ENCODE peak calls at places on chromosomes 7 and 10, in four cellular contexts. S is K562, T is HCT116, E is HepG2. K is an unnamed sample.

GRCh38 chr7:104972510-104972909 is 41.5 kb upstream of the KMT2E start:
- DNase-seq in S (no peak), T (no peak), E (no peak), K (no peak)

GRCh38 chr10:114043532-114044250 is at the start of gene ADRB1:
- DNase-seq in T (peak; percentile 53), S (peak; percentile 28), E (peak; percentile 28), K (no peak)

GRCh38 chr7:11636274-11636673 is 195.7 kb downstream of the THSD7A start:
- DNase-seq in T (no peak), S (no peak), E (no peak), K (no peak)

GRCh38 chr7:112510032-112510742 is 29.4 kb downstream of the LSMEM1 start:
- DNase-seq in S (no peak), T (no peak), E (no peak), K (no peak)

GRCh38 chr7:245574-246295 is 44.2 kb upstream of the FOXL3 start:
- DNase-seq in E (no peak), T (no peak), S (no peak), K (no peak)

GRCh38 chr7:158778476-158778875 is 50.8 kb downstream of the ESYT2 start:
- DNase-seq in S (no peak), T (no peak), E (no peak), K (no peak)

GRCh38 chr7:32079530-32079929 is 9.3 kb upstream of the PDE1C start:
- DNase-seq in T (no peak), E (no peak), S (no peak), K (no peak)

GRCh38 chr7:114901771-114902170 is 20.1 kb upstream of the MDFIC start:
- DNase-seq in S (no peak), E (no peak), T (peak; percentile 85), K (no peak)

GRCh38 chr10:43024942-43025700 is 51.7 kb upstream of the RET start:
- DNase-seq in T (no peak), S (no peak), E (no peak), K (no peak)

GRCh38 chr10:26543567-26544306 is 105.6 kb downstream of the APBB1IP start:
- DNase-seq in E (no peak), S (no peak), T (no peak), K (no peak)

GRCh38 chr10:52004342-52004949 is 305.1 kb upstream of the CSTF2T start:
- DNase-seq in T (peak; percentile 22), S (peak; percentile 9), E (peak; percentile 5), K (peak; percentile 8)

GRCh38 chr10:24723386-24723787 is 300 bp downstream of the ARHGAP21 start:
- DNase-seq in T (no peak), E (no peak), S (no peak), K (no peak)

GRCh38 chr10:53899463-53899862 is 901.6 kb downstream of the PCDH15 start:
- DNase-seq in S (no peak), E (no peak), T (no peak), K (no peak)

GRCh38 chr10:105586451-105587098 is 945.5 kb downstream of the SORCS3 start:
- DNase-seq in T (no peak), S (no peak), E (no peak), K (no peak)

GRCh38 chr10:117783698-117784395 is 241.3 kb downstream of the EMX2 start:
- DNase-seq in T (no peak), E (no peak), S (no peak), K (no peak)

GRCh38 chr7:151131622-151132293 is 35.7 kb downstream of the GBX1 start:
- DNase-seq in E (no peak), T (no peak), S (no peak), K (no peak)

GRCh38 chr10:74754397-74754796 is 72.0 kb upstream of the KAT6B start:
- DNase-seq in E (no peak), T (no peak), S (no peak), K (no peak)

GRCh38 chr10:71923138-71923692 is 41.0 kb upstream of the CHST3 start:
- DNase-seq in S (no peak), T (no peak), E (no peak), K (no peak)

GRCh38 chr7:151442776-151443496 is 3.0 kb upstream of the CRYGN start:
- DNase-seq in E (no peak), T (no peak), S (no peak), K (no peak)

GRCh38 chr7:150415161-150416160 is 35.0 kb upstream of the GIMAP8 start:
- DNase-seq in E (peak; percentile 89), S (no peak), T (no peak), K (no peak)

GRCh38 chr10:125048101-125048864 is 106.4 kb downstream of the ZRANB1 start:
- DNase-seq in T (peak; percentile 88), E (peak; percentile 52), S (peak; percentile 90), K (peak; percentile 57)

GRCh38 chr7:134362587-134363483 is 46.1 kb upstream of the SLC35B4 start:
- DNase-seq in E (no peak), T (no peak), S (peak; percentile 29), K (no peak)

GRCh38 chr10:44908071-44908709 is 2.9 kb upstream of the TMEM72 start:
- DNase-seq in E (no peak), T (no peak), S (peak; percentile 24), K (no peak)

GRCh38 chr7:33669251-33669670 is 236.1 kb upstream of the BMPER start:
- DNase-seq in S (no peak), T (no peak), E (peak; percentile 70), K (no peak)

GRCh38 chr7:116355423-116355765 is 144.1 kb upstream of the CAV2 start:
- DNase-seq in S (no peak), T (no peak), E (no peak), K (no peak)

GRCh38 chr7:91772100-91772794 is 108.3 kb downstream of the MTERF1 start:
- DNase-seq in E (no peak), T (no peak), S (no peak), K (no peak)

GRCh38 chr7:73768661-73769480 is 1.2 kb downstream of the CLDN3 start:
- DNase-seq in S (no peak), E (no peak), T (no peak), K (no peak)

GRCh38 chr10:92074126-92074887 is 150.7 kb downstream of the BTAF1 start:
- DNase-seq in E (no peak), T (peak; percentile 27), S (no peak), K (no peak)

GRCh38 chr7:127107601-127108007 is 145.1 kb downstream of the GRM8 start:
- DNase-seq in T (peak; percentile 33), S (peak; percentile 81), E (peak; percentile 55), K (peak; percentile 22)

GRCh38 chr7:81150951-81151361 is 232.1 kb upstream of the SEMA3C start:
- DNase-seq in S (no peak), E (peak; percentile 25), T (no peak), K (no peak)

DNA sequence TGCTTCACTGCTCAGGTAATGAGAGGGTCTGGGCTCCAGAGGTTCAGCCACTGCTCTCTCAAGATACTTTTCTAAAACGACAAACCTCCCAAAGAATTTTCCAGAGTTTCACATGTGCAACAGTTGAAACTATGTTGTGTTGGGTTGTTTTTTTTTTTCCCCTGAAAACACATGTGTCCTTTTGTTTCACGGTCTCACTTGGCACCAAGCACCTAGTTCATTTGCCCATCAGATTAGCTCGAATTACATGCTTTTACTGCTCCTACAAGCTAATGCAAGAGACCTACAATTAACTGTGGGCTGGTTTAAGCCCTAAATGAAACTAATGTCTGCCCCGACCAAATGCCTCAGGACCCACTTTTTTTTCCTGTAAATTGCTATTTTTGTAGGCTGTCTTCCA is 313.3 kb downstream of the FGFR2 start:
- DNase-seq in E (no peak), S (no peak), T (no peak), K (no peak)
- TF ChIP-seq TCF7L2 in E (no peak), S (no peak), T (no peak), K (no peak)

GRCh38 chr10:131264110-131264788 is 47.3 kb downstream of the TCERG1L start:
- DNase-seq in S (no peak), E (no peak), T (no peak), K (no peak)
- TF ChIP-seq TCF7L2 in S (no peak), E (no peak), T (no peak), K (no peak)

DNA sequence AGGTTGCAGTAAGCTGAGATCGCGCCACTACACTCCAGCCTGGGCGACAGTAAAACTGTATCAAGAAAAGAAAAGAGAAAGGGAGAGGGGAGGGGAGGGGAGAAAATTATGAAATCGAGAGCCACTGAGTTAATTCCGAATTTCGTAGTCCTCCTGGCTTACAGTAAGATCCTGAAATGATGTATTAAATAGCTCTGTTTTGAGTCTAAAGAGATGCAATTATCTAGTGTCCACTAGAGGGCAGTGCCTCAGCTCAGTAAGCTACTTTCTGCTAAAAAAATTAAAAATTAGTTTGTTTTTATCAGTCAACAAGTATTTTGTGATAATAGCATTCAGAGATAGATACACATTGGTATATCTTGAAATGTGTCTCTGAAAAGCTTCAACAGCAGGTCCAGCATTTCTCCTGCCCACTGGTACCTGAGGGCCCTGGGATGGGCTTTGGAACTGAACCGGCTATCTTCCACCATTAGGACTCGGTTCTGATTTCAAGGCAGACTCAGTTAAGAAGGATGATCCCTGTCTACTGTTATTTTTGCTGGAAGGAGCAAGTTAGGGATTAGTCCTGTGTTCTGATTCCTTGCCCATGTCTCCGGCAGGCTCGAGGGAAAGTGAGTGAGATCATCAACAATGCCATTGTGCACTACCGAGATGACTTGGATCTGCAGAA is 19.5 kb downstream of the TSPAN33 start:
- DNase-seq in E (peak; percentile 40), T (peak; percentile 36), S (peak; percentile 74), K (peak; percentile 27)
- TF ChIP-seq TCF7L2 in E (no peak), T (no peak), S (no peak), K (no peak)

DNA sequence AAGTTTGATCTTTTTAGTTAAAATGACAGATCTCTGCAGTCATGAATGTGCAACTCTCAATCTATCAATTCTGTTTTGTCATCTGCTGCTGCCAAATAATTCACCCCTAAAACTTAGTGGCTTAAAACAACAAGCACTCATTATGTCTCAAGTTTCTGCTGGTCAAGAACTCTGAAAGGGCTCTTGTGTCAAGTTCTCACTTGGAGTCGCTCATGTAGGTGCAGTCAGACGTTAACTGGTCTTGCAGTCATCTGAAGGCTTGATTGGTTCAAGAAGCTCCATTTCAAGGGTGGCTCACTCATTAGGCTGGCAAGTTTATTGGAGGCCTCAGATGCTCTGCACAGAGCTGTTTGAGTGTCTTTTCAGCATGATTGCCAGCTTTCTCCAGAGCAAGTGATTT is 28.5 kb upstream of the LRRC72 start:
- DNase-seq in S (no peak), T (no peak), E (no peak), K (no peak)
- TF ChIP-seq TCF7L2 in S (no peak), T (no peak), E (no peak), K (no peak)

GRCh38 chr7:50531401-50531906 is 33.8 kb downstream of the DDC start:
- DNase-seq in T (peak; percentile 73), S (no peak), E (peak; percentile 12), K (peak; percentile 67)
- TF ChIP-seq TCF7L2 in T (no peak), S (no peak), E (no peak), K (no peak)

GRCh38 chr7:123682690-123683089 is 27.0 kb downstream of the LMOD2 start:
- DNase-seq in T (peak; percentile 23), E (peak; percentile 52), S (peak; percentile 70), K (peak; percentile 35)
- TF ChIP-seq TCF7L2 in T (no peak), E (no peak), S (no peak), K (no peak)

GRCh38 chr10:49394933-49395740 is 752 bp downstream of the DRGX start:
- DNase-seq in T (no peak), E (no peak), S (no peak), K (no peak)
- TF ChIP-seq TCF7L2 in T (no peak), E (no peak), S (no peak), K (no peak)

GRCh38 chr10:101834341-101834740 is 9.3 kb downstream of the KCNIP2 start:
- DNase-seq in S (peak; percentile 33), T (no peak), E (no peak), K (no peak)
- TF ChIP-seq TCF7L2 in S (no peak), T (no peak), E (no peak), K (no peak)

GRCh38 chr10:86715156-86715795 is 41.1 kb upstream of the BMPR1A start:
- DNase-seq in T (no peak), S (no peak), E (no peak), K (no peak)
- TF ChIP-seq TCF7L2 in T (no peak), S (no peak), E (no peak), K (no peak)

K was measured in Panc1.